ENCODE peak calls at places on chromosome 5, in four cellular contexts. F is GM23338, N is tibial nerve, J is cardiac muscle cell. X is an unnamed sample.

GRCh38 chr5:79956173-79956670 is 34.8 kb downstream of the MTX3 start:
- DNase-seq in F (no peak), N (no peak), J (no peak), X (no peak)

GRCh38 chr5:36685631-36686147 is 79.3 kb downstream of the SLC1A3 start:
- DNase-seq in F (no peak), N (no peak), J (no peak), X (no peak)

GRCh38 chr5:77733130-77733529 is 43.0 kb downstream of the TBCA start:
- DNase-seq in F (no peak), N (no peak), J (no peak), X (no peak)

GRCh38 chr5:175902013-175902412 is 30.6 kb downstream of the CPLX2 start:
- DNase-seq in F (no peak), N (no peak), J (no peak), X (no peak)

GRCh38 chr5:36575367-36575781 is 31.0 kb upstream of the SLC1A3 start:
- DNase-seq in F (no peak), N (no peak), J (no peak), X (no peak)

GRCh38 chr5:173341911-173342535 is 13.8 kb upstream of the STC2 start:
- DNase-seq in F (no peak), N (no peak), J (no peak), X (no peak)

GRCh38 chr5:43638556-43638955 is 35.6 kb downstream of the NNT start:
- DNase-seq in F (no peak), N (no peak), J (no peak), X (no peak)

GRCh38 chr5:65108786-65109743 is 340.3 kb downstream of the CWC27 start:
- DNase-seq in F (no peak), N (no peak), J (no peak), X (no peak)

GRCh38 chr5:76271836-76272235 is 131.2 kb upstream of the IQGAP2 start:
- DNase-seq in F (no peak), N (no peak), J (no peak), X (no peak)

GRCh38 chr5:179054036-179054785 is 6.0 kb upstream of the ZNF354C start:
- DNase-seq in F (no peak), N (no peak), J (no peak), X (no peak)

GRCh38 chr5:142248853-142249462 is 75.9 kb downstream of the SPRY4 start:
- DNase-seq in F (peak; percentile 16), N (no peak), J (no peak), X (no peak)

GRCh38 chr5:108193021-108193795 is 188.7 kb downstream of the FBXL17 start:
- DNase-seq in F (no peak), N (no peak), J (no peak), X (no peak)

GRCh38 chr5:133130387-133131118 is 78.7 kb downstream of the HSPA4 start:
- DNase-seq in F (no peak), N (no peak), J (no peak), X (no peak)

GRCh38 chr5:18276939-18277338 is 642.7 kb downstream of the TAF11L14 start:
- DNase-seq in F (no peak), N (no peak), J (no peak), X (no peak)

GRCh38 chr5:89930591-89931383 is 478.8 kb downstream of the CETN3 start:
- DNase-seq in F (no peak), N (no peak), J (no peak), X (no peak)

GRCh38 chr5:33105521-33105941 is 335.2 kb upstream of the TARS1 start:
- DNase-seq in F (no peak), N (no peak), J (no peak), X (no peak)

GRCh38 chr5:162372265-162372664 is 304.7 kb downstream of the GABRG2 start:
- DNase-seq in F (peak; percentile 24), N (no peak), J (no peak), X (no peak)

GRCh38 chr5:156865427-156865826 is 15.3 kb downstream of the PPP1R2B start:
- DNase-seq in F (no peak), N (no peak), J (no peak), X (no peak)

GRCh38 chr5:45355189-45355992 is 340.8 kb downstream of the HCN1 start:
- DNase-seq in F (no peak), N (no peak), J (no peak), X (no peak)

GRCh38 chr5:100430268-100430900 is 104.8 kb upstream of the FAM174A start:
- DNase-seq in F (peak; percentile 79), N (peak; percentile 14), J (peak; percentile 73), X (no peak)

GRCh38 chr5:147547730-147548129 is 37.9 kb upstream of the DPYSL3 start:
- DNase-seq in F (no peak), N (no peak), J (no peak), X (no peak)

GRCh38 chr5:180540050-180540694 is 46.0 kb downstream of the CNOT6 start:
- DNase-seq in F (no peak), N (no peak), J (no peak), X (no peak)

GRCh38 chr5:179255527-179256228 is 89.6 kb downstream of the ADAMTS2 start:
- DNase-seq in F (no peak), N (no peak), J (no peak), X (no peak)

DNA sequence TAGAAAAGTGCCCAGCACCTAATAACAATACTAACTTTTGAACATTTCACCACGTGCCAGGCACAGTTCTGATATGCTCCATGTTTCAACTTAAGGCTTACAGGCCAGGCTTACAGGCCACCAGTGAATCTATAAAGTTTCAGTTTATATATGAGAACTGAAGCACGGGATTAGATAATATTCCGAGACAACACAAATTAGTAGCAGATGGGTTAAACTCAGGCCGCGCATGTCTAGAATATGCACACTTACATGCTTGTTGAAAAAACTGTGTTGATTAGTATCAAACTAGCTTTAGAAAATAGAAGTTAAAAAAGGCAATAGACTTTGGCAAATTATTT is 587.9 kb downstream of the MTRR start:
- DNase-seq in F (no peak), N (no peak), J (no peak), X (no peak)
- H3K4me3 ChIP-seq in F (peak overlapping the region; percentile 59), N (no peak overlapping the region), J (peak overlapping the region; percentile 8), X (no peak overlapping the region)

GRCh38 chr5:172285226-172286143 is 1.9 kb upstream of the UBTD2 start:
- DNase-seq in F (no peak), N (no peak), J (no peak), X (no peak)

GRCh38 chr5:172283020-172283861 is at the start of gene UBTD2:
- DNase-seq in F (peak; percentile 86), N (peak; percentile 70), J (peak; percentile 90), X (no peak)

GRCh38 chr5:172284275-172284971 is 859 bp upstream of the UBTD2 start:
- DNase-seq in F (no peak), N (peak; percentile 17), J (no peak), X (no peak)

GRCh38 chr5:172282277-172283019 is 1.1 kb downstream of the UBTD2 start:
- DNase-seq in F (no peak), N (no peak), J (no peak), X (no peak)

DNA sequence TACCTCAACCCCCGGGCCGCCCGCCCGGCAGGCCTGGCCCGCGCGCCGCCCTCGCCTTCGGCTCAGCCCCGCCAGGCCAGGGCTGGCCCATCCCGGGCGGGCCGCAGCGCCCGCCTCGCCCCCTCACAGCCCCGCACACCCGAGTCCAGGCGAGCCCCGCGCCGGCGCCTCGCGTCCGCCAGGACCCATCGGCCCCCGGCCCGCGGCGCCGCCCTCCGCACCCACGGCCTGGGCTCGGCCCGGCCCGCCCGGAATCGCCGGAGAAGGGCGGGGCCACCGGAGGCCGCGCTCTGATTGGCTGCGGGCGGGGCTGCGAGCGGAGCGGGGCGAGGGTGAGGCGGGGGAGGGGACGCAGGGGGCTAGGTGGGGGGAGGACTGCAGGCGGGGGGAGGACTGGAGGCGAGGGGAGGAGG is 304 bp upstream of the UBTD2 start:
- DNase-seq in F (peak; percentile 93), N (peak; percentile 70), J (peak; percentile 94), X (no peak)
- H3K4me3 ChIP-seq in F (peak overlapping the region; percentile 95), N (peak overlapping the region; percentile 89), J (peak overlapping the region; percentile 89), X (peak overlapping the region; percentile 77)

DNA sequence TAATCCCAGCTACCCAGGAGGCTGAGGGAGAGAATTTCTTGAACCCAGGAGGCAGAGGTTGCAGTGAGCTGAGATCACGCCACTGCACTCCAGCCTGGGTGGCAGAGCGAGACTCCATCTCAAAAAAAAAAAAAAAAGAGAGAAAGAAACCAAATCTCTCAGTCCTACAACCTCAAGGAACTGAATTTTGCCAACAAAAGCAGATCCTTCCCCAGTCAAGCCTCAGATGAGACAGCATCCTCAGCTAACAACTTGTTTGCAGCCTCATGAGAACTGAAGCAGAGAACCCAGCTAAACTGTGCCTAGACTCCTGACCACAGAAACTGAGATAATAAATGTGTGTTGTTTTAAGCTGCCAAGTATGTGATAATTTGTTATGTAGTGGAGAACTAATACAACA is 7.5 kb upstream of the IL6ST start:
- DNase-seq in F (no peak), N (no peak), J (no peak), X (no peak)
- H3K4me3 ChIP-seq in F (no peak overlapping the region), N (no peak overlapping the region), J (no peak overlapping the region), X (no peak overlapping the region)

GRCh38 chr5:154944716-154945115 is 3.8 kb downstream of the MRPL22 start:
- DNase-seq in F (no peak), N (no peak), J (no peak), X (no peak)
- H3K4me3 ChIP-seq in F (no peak overlapping the region), N (no peak overlapping the region), J (no peak overlapping the region), X (no peak overlapping the region)

GRCh38 chr5:150782850-150783249 is 4.3 kb downstream of the SMIM3 start:
- DNase-seq in F (no peak), N (no peak), J (no peak), X (no peak)

GRCh38 chr5:150783422-150783928 is 4.9 kb downstream of the SMIM3 start:
- DNase-seq in F (peak; percentile 48), N (no peak), J (no peak), X (peak; percentile 93)

GRCh38 chr5:150780816-150781221 is 2.3 kb downstream of the SMIM3 start:
- DNase-seq in F (no peak), N (no peak), J (no peak), X (no peak)

GRCh38 chr5:150780180-150780692 is 1.7 kb downstream of the SMIM3 start:
- DNase-seq in F (no peak), N (no peak), J (no peak), X (no peak)

DNA sequence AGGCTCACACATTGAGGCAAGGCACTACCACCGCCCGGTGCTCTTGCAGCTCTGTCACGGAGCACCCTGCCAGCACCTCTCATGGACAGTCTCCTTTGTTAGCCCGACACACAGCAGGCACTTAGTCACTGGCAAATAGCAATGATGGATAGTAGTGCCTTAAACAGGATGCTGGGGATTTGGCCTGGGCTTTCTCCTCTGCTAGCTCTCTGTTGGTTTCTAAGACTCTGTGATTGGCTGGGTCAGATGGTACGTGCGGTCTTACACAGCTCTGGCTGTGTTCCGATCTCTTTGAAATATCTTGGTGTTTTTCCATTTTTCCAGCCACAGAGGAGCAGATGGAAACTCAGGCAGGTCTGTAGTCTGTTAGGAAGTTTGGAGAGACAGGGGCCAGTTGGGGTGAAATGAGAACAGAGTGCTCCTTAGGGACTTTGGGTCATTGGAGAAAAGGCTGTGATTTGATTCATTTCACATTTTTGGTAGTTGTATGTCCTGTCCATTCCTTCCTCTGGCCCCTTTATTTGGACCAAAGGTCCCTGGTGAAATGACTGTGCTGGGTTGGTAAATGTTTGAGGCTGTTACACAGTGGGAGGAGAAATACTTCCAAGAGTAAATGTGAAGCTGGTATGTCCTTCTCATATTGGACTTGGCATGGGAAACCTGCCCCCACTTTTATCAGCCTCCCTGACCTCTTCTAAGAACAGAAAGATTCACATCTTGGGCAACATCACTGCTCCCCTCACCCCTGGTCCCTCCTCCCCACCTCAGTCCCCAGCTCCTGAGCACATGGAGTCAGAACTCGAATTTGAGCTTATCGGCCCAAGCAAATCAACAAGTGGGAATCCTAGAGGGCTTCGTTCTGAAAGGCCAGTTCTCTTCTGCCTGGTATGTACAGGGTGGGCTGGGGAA is 3.4 kb downstream of the SMIM3 start:
- DNase-seq in F (no peak), N (peak; percentile 36), J (no peak), X (peak; percentile 97)
- H3K4me3 ChIP-seq in F (no peak overlapping the region), N (no peak overlapping the region), J (no peak overlapping the region), X (peak overlapping the region; percentile 66)

X was measured in vagina.